ENCODE peak calls at places on chromosomes 3 and 15, in nine cellular contexts. One of them, this sample, is unnamed.

GRCh38 chr3:190847423-190847822 is 15.1 kb downstream of the GMNC start:
- DNase-seq in ascending aorta: no peak
- DNase-seq in RWPE2: no peak
- DNase-seq in esophagus squamous epithelium: no peak
- DNase-seq in uterus: no peak
- DNase-seq in foreskin fibroblast: no peak
- DNase-seq in HFFc6: no peak
- DNase-seq in epithelial cell of esophagus: no peak
- DNase-seq in HCT116: no peak
- DNase-seq in this sample: no peak

GRCh38 chr3:192130534-192131132 is 596.7 kb downstream of the FGF12 start:
- DNase-seq in RWPE2: no peak
- DNase-seq in uterus: peak
- DNase-seq in epithelial cell of esophagus: peak
- DNase-seq in HCT116: peak
- DNase-seq in foreskin fibroblast: no peak
- DNase-seq in ascending aorta: no peak
- DNase-seq in esophagus squamous epithelium: no peak
- DNase-seq in HFFc6: peak
- DNase-seq in this sample: peak

GRCh38 chr3:170867143-170867542 is 2.9 kb downstream of the RPL22L1 start:
- DNase-seq in foreskin fibroblast: no peak
- DNase-seq in esophagus squamous epithelium: no peak
- DNase-seq in ascending aorta: no peak
- DNase-seq in HCT116: no peak
- DNase-seq in RWPE2: no peak
- DNase-seq in HFFc6: no peak
- DNase-seq in epithelial cell of esophagus: no peak
- DNase-seq in uterus: no peak
- DNase-seq in this sample: no peak

GRCh38 chr3:175716451-175716850 is 857.3 kb downstream of the NAALADL2 start:
- DNase-seq in esophagus squamous epithelium: no peak
- DNase-seq in HFFc6: peak
- DNase-seq in foreskin fibroblast: peak
- DNase-seq in HCT116: no peak
- DNase-seq in epithelial cell of esophagus: peak
- DNase-seq in uterus: no peak
- DNase-seq in RWPE2: no peak
- DNase-seq in ascending aorta: no peak
- DNase-seq in this sample: no peak

GRCh38 chr3:107208100-107208499 is 169.1 kb upstream of the CCDC54 start:
- DNase-seq in epithelial cell of esophagus: peak
- DNase-seq in foreskin fibroblast: peak
- DNase-seq in esophagus squamous epithelium: no peak
- DNase-seq in ascending aorta: peak
- DNase-seq in uterus: peak
- DNase-seq in HFFc6: peak
- DNase-seq in HCT116: peak
- DNase-seq in RWPE2: no peak
- DNase-seq in this sample: peak

GRCh38 chr15:62981071-62981470 is 61.5 kb upstream of the TPM1 start:
- DNase-seq in foreskin fibroblast: no peak
- DNase-seq in ascending aorta: no peak
- DNase-seq in epithelial cell of esophagus: no peak
- DNase-seq in RWPE2: no peak
- DNase-seq in esophagus squamous epithelium: no peak
- DNase-seq in HCT116: no peak
- DNase-seq in HFFc6: no peak
- DNase-seq in uterus: no peak
- DNase-seq in this sample: no peak

GRCh38 chr3:96813134-96813819 is 1.1 kb upstream of the EPHA6 start:
- DNase-seq in uterus: peak
- DNase-seq in epithelial cell of esophagus: peak
- DNase-seq in esophagus squamous epithelium: no peak
- DNase-seq in foreskin fibroblast: peak
- DNase-seq in HFFc6: peak
- DNase-seq in HCT116: no peak
- DNase-seq in RWPE2: peak
- DNase-seq in ascending aorta: peak
- DNase-seq in this sample: peak

GRCh38 chr3:154040283-154040682 is 80.9 kb upstream of the ARHGEF26 start:
- DNase-seq in esophagus squamous epithelium: no peak
- DNase-seq in HFFc6: no peak
- DNase-seq in HCT116: peak
- DNase-seq in foreskin fibroblast: peak
- DNase-seq in epithelial cell of esophagus: peak
- DNase-seq in RWPE2: no peak
- DNase-seq in uterus: no peak
- DNase-seq in ascending aorta: no peak
- DNase-seq in this sample: peak

GRCh38 chr3:129892857-129893615 is 475 bp downstream of the TMCC1 start:
- DNase-seq in foreskin fibroblast: no peak
- DNase-seq in RWPE2: no peak
- DNase-seq in HFFc6: no peak
- DNase-seq in uterus: peak
- DNase-seq in epithelial cell of esophagus: peak
- DNase-seq in ascending aorta: peak
- DNase-seq in esophagus squamous epithelium: no peak
- DNase-seq in HCT116: no peak
- DNase-seq in this sample: no peak

GRCh38 chr3:56355570-56356185 is 112.6 kb downstream of the ERC2 start:
- DNase-seq in esophagus squamous epithelium: no peak
- DNase-seq in epithelial cell of esophagus: peak
- DNase-seq in HCT116: no peak
- DNase-seq in uterus: no peak
- DNase-seq in HFFc6: no peak
- DNase-seq in RWPE2: no peak
- DNase-seq in foreskin fibroblast: no peak
- DNase-seq in ascending aorta: no peak
- DNase-seq in this sample: peak

GRCh38 chr3:171543759-171544284 is 83.6 kb upstream of the TNIK start:
- DNase-seq in HCT116: no peak
- DNase-seq in epithelial cell of esophagus: no peak
- DNase-seq in esophagus squamous epithelium: no peak
- DNase-seq in HFFc6: no peak
- DNase-seq in foreskin fibroblast: no peak
- DNase-seq in RWPE2: no peak
- DNase-seq in uterus: no peak
- DNase-seq in ascending aorta: no peak
- DNase-seq in this sample: no peak

GRCh38 chr3:150840733-150841515 is 64.3 kb downstream of the MINDY4B start:
- DNase-seq in epithelial cell of esophagus: no peak
- DNase-seq in HFFc6: no peak
- DNase-seq in foreskin fibroblast: no peak
- DNase-seq in RWPE2: no peak
- DNase-seq in HCT116: no peak
- DNase-seq in ascending aorta: no peak
- DNase-seq in esophagus squamous epithelium: no peak
- DNase-seq in uterus: no peak
- DNase-seq in this sample: no peak
- TF ChIP-seq CTCF in epithelial cell of esophagus: no peak
- TF ChIP-seq CTCF in HFFc6: no peak
- TF ChIP-seq CTCF in foreskin fibroblast: no peak
- TF ChIP-seq CTCF in RWPE2: no peak
- TF ChIP-seq CTCF in HCT116: peak
- TF ChIP-seq CTCF in ascending aorta: no peak
- TF ChIP-seq CTCF in esophagus squamous epithelium: no peak
- TF ChIP-seq CTCF in uterus: no peak
- TF ChIP-seq CTCF in this sample: peak

GRCh38 chr3:161914703-161915102 is 418.1 kb downstream of the OTOL1 start:
- DNase-seq in HFFc6: no peak
- DNase-seq in uterus: peak
- DNase-seq in RWPE2: no peak
- DNase-seq in HCT116: no peak
- DNase-seq in epithelial cell of esophagus: peak
- DNase-seq in ascending aorta: no peak
- DNase-seq in esophagus squamous epithelium: no peak
- DNase-seq in foreskin fibroblast: peak
- DNase-seq in this sample: no peak
- TF ChIP-seq CTCF in HFFc6: peak
- TF ChIP-seq CTCF in uterus: peak
- TF ChIP-seq CTCF in RWPE2: peak
- TF ChIP-seq CTCF in HCT116: peak
- TF ChIP-seq CTCF in epithelial cell of esophagus: peak
- TF ChIP-seq CTCF in ascending aorta: no peak
- TF ChIP-seq CTCF in esophagus squamous epithelium: peak
- TF ChIP-seq CTCF in foreskin fibroblast: peak
- TF ChIP-seq CTCF in this sample: no peak

GRCh38 chr3:128464188-128464587 is 2.5 kb downstream of the DNAJB8 start:
- DNase-seq in ascending aorta: no peak
- DNase-seq in foreskin fibroblast: no peak
- DNase-seq in HCT116: no peak
- DNase-seq in uterus: no peak
- DNase-seq in epithelial cell of esophagus: no peak
- DNase-seq in RWPE2: no peak
- DNase-seq in HFFc6: no peak
- DNase-seq in esophagus squamous epithelium: no peak
- DNase-seq in this sample: no peak
- TF ChIP-seq CTCF in ascending aorta: no peak
- TF ChIP-seq CTCF in foreskin fibroblast: no peak
- TF ChIP-seq CTCF in HCT116: no peak
- TF ChIP-seq CTCF in uterus: no peak
- TF ChIP-seq CTCF in epithelial cell of esophagus: no peak
- TF ChIP-seq CTCF in RWPE2: no peak
- TF ChIP-seq CTCF in HFFc6: no peak
- TF ChIP-seq CTCF in esophagus squamous epithelium: no peak
- TF ChIP-seq CTCF in this sample: no peak

DNA sequence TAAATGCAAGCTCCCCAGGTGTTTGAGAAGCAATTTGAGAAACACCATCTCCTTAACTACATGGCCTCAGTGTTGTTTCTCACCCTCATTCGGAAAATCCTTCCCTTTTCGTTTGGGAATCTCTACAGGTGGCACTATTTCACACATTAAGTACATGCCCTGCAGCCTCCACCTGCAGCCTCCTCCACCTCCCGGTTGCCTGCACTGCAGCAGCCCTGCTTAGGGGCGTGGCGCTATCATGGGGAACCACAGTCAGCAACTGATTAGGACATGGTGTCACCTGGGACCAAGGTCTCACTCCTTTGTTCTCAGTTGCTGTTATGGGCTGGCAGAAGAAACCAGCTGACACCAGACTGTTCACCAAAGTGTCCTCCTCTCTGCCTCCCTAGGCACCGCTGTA is 11.7 kb upstream of the ZNF774 start:
- DNase-seq in ascending aorta: no peak
- DNase-seq in RWPE2: no peak
- DNase-seq in foreskin fibroblast: no peak
- DNase-seq in HCT116: peak
- DNase-seq in uterus: no peak
- DNase-seq in HFFc6: no peak
- DNase-seq in epithelial cell of esophagus: no peak
- DNase-seq in esophagus squamous epithelium: no peak
- DNase-seq in this sample: no peak
- TF ChIP-seq CTCF in ascending aorta: no peak
- TF ChIP-seq CTCF in RWPE2: peak
- TF ChIP-seq CTCF in foreskin fibroblast: no peak
- TF ChIP-seq CTCF in HCT116: peak
- TF ChIP-seq CTCF in uterus: no peak
- TF ChIP-seq CTCF in HFFc6: no peak
- TF ChIP-seq CTCF in epithelial cell of esophagus: no peak
- TF ChIP-seq CTCF in esophagus squamous epithelium: no peak
- TF ChIP-seq CTCF in this sample: peak

DNA sequence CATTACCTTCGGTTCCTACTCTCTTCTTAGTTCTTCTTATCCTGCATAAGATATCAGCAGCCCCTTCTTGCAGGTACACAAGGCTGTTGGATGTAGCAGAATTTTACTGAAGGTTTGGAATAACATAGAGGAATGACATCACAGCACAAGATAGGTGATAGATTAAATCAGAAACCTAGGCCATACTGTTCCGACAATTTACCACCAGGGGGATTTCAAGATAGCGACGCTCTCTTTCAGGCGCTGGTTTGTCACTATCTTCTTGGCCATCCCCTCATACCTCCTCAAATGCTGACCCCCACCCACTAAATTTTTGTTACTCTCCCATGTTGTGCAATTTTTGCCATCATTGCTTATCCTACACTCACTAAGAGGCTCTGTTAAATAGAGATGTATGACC is 3.5 kb downstream of the SIDT1 start:
- DNase-seq in RWPE2: no peak
- DNase-seq in foreskin fibroblast: no peak
- DNase-seq in epithelial cell of esophagus: peak
- DNase-seq in HCT116: no peak
- DNase-seq in uterus: no peak
- DNase-seq in esophagus squamous epithelium: no peak
- DNase-seq in ascending aorta: no peak
- DNase-seq in HFFc6: no peak
- DNase-seq in this sample: no peak
- TF ChIP-seq CTCF in RWPE2: no peak
- TF ChIP-seq CTCF in foreskin fibroblast: no peak
- TF ChIP-seq CTCF in epithelial cell of esophagus: peak
- TF ChIP-seq CTCF in HCT116: peak
- TF ChIP-seq CTCF in uterus: no peak
- TF ChIP-seq CTCF in esophagus squamous epithelium: no peak
- TF ChIP-seq CTCF in ascending aorta: no peak
- TF ChIP-seq CTCF in HFFc6: peak
- TF ChIP-seq CTCF in this sample: peak

GRCh38 chr15:78917888-78918287 is 27.0 kb downstream of the CTSH start:
- DNase-seq in HFFc6: no peak
- DNase-seq in epithelial cell of esophagus: no peak
- DNase-seq in esophagus squamous epithelium: no peak
- DNase-seq in HCT116: no peak
- DNase-seq in ascending aorta: no peak
- DNase-seq in uterus: no peak
- DNase-seq in foreskin fibroblast: no peak
- DNase-seq in RWPE2: no peak
- DNase-seq in this sample: no peak

GRCh38 chr15:78913012-78913411 is 31.8 kb downstream of the CTSH start:
- DNase-seq in foreskin fibroblast: no peak
- DNase-seq in HCT116: no peak
- DNase-seq in esophagus squamous epithelium: no peak
- DNase-seq in HFFc6: no peak
- DNase-seq in RWPE2: no peak
- DNase-seq in epithelial cell of esophagus: no peak
- DNase-seq in ascending aorta: no peak
- DNase-seq in uterus: no peak
- DNase-seq in this sample: no peak

GRCh38 chr15:78910836-78911235 is 34.0 kb downstream of the CTSH start:
- DNase-seq in ascending aorta: no peak
- DNase-seq in HFFc6: no peak
- DNase-seq in HCT116: no peak
- DNase-seq in uterus: no peak
- DNase-seq in esophagus squamous epithelium: no peak
- DNase-seq in foreskin fibroblast: no peak
- DNase-seq in RWPE2: no peak
- DNase-seq in epithelial cell of esophagus: no peak
- DNase-seq in this sample: no peak

GRCh38 chr15:78915341-78916087 is 29.3 kb downstream of the CTSH start:
- DNase-seq in uterus: peak
- DNase-seq in esophagus squamous epithelium: no peak
- DNase-seq in HCT116: no peak
- DNase-seq in foreskin fibroblast: no peak
- DNase-seq in RWPE2: no peak
- DNase-seq in HFFc6: no peak
- DNase-seq in epithelial cell of esophagus: peak
- DNase-seq in ascending aorta: no peak
- DNase-seq in this sample: peak

GRCh38 chr15:78914027-78914764 is 30.6 kb downstream of the CTSH start:
- DNase-seq in ascending aorta: peak
- DNase-seq in foreskin fibroblast: peak
- DNase-seq in HCT116: no peak
- DNase-seq in HFFc6: peak
- DNase-seq in RWPE2: peak
- DNase-seq in esophagus squamous epithelium: no peak
- DNase-seq in uterus: peak
- DNase-seq in epithelial cell of esophagus: peak
- DNase-seq in this sample: no peak
- TF ChIP-seq CTCF in ascending aorta: peak
- TF ChIP-seq CTCF in foreskin fibroblast: peak
- TF ChIP-seq CTCF in HCT116: peak
- TF ChIP-seq CTCF in HFFc6: peak
- TF ChIP-seq CTCF in RWPE2: peak
- TF ChIP-seq CTCF in esophagus squamous epithelium: peak
- TF ChIP-seq CTCF in uterus: peak
- TF ChIP-seq CTCF in epithelial cell of esophagus: peak
- TF ChIP-seq CTCF in this sample: peak